ENCODE peak calls at places on chromosomes 1 and 21, in five cellular contexts. Y is fibroblast of lung, I is A549, H is endodermal cell, O is uterus. W is an unnamed sample. For H3K4me1, the result is how much of the 10 kb centered on the place peaks cover.

GRCh38 chr1:169949139-169949538 is 55.4 kb upstream of the SCYL3 start:
- DNase-seq in H (no peak), O (no peak), Y (peak), I (no peak), W (no peak)

GRCh38 chr1:209585672-209586071 is 2.2 kb downstream of the CAMK1G start:
- DNase-seq in O (no peak), I (no peak), Y (peak), H (peak), W (peak)

GRCh38 chr1:62337785-62338631 is 18.8 kb upstream of the KANK4 start:
- DNase-seq in Y (peak), I (no peak), O (no peak), H (peak), W (no peak)

GRCh38 chr1:21175670-21176581 is 771 bp downstream of the EIF4G3 start:
- DNase-seq in O (peak), H (peak), Y (no peak), I (peak), W (peak)

GRCh38 chr1:47978486-47978885 is 18.7 kb downstream of the TRABD2B start:
- DNase-seq in O (no peak), H (no peak), Y (no peak), I (no peak), W (no peak)

GRCh38 chr1:85334962-85335361 is 58.5 kb upstream of the BCL10 start:
- DNase-seq in Y (peak), O (no peak), H (no peak), I (no peak), W (no peak)

GRCh38 chr1:25958475-25958874 is 39.4 kb downstream of the PAFAH2 start:
- DNase-seq in O (no peak), I (no peak), H (no peak), Y (peak), W (no peak)

GRCh38 chr1:10601342-10602060 is 126.8 kb downstream of the PEX14 start:
- DNase-seq in I (no peak), O (no peak), Y (no peak), H (no peak), W (no peak)

GRCh38 chr1:214362188-214362882 is 81.4 kb downstream of the SMYD2 start:
- DNase-seq in Y (peak), I (no peak), O (no peak), H (peak), W (no peak)

GRCh38 chr1:238489006-238489405 is 598.3 kb upstream of the ZP4 start:
- DNase-seq in I (no peak), H (no peak), Y (peak), O (no peak), W (no peak)

GRCh38 chr1:240363315-240363714 is 248.6 kb downstream of the GREM2 start:
- DNase-seq in O (no peak), Y (no peak), H (peak), I (no peak), W (no peak)

GRCh38 chr1:30670195-30671060 is 53.0 kb downstream of the MATN1 start:
- DNase-seq in Y (peak), H (peak), I (no peak), O (peak), W (no peak)

GRCh38 chr1:67760030-67760821 is 73.0 kb downstream of the GNG12 start:
- DNase-seq in I (peak), Y (peak), O (peak), H (peak), W (peak)

GRCh38 chr1:223363057-223363855 is 720 bp downstream of the SUSD4 start:
- DNase-seq in O (no peak), I (peak), H (peak), Y (peak), W (peak)

GRCh38 chr1:97385536-97385935 is 535.3 kb downstream of the DPYD start:
- DNase-seq in O (no peak), I (no peak), H (peak), Y (peak), W (no peak)

GRCh38 chr21:16241500-16241963 is 511.8 kb downstream of the USP25 start:
- DNase-seq in H (peak), Y (no peak), I (peak), O (no peak), W (no peak)

GRCh38 chr1:239803666-239804228 is 287.9 kb upstream of the FMN2 start:
- DNase-seq in O (no peak), I (no peak), H (no peak), Y (no peak), W (no peak)

GRCh38 chr1:155729031-155729898 is 40.4 kb downstream of the DAP3 start:
- DNase-seq in Y (peak), H (peak), I (peak), O (peak), W (peak)

GRCh38 chr1:51736702-51737101 is 119.8 kb downstream of the OSBPL9 start:
- DNase-seq in I (no peak), Y (peak), H (no peak), O (peak), W (no peak)

GRCh38 chr1:219261454-219261853 is 87.8 kb downstream of the LYPLAL1 start:
- DNase-seq in O (no peak), I (no peak), H (no peak), Y (no peak), W (no peak)

GRCh38 chr1:229563241-229563640 is 4.7 kb upstream of the ABCB10 start:
- DNase-seq in H (peak), Y (no peak), I (no peak), O (no peak), W (no peak)

GRCh38 chr1:167439301-167439988 is 78.9 kb downstream of the CD247 start:
- DNase-seq in I (peak), Y (peak), O (no peak), H (peak), W (peak)

GRCh38 chr21:46227811-46228344 is 696 bp downstream of the LSS start:
- DNase-seq in H (peak), O (no peak), I (no peak), Y (no peak), W (no peak)

GRCh38 chr1:38486115-38486514 is 373.5 kb downstream of the RRAGC start:
- DNase-seq in Y (no peak), I (no peak), O (no peak), H (peak), W (no peak)

GRCh38 chr1:84939151-84939550 is 46.1 kb upstream of the LPAR3 start:
- DNase-seq in I (no peak), O (no peak), Y (peak), H (no peak), W (no peak)

GRCh38 chr1:2557146-2558029 is 1.2 kb downstream of the TNFRSF14 start:
- DNase-seq in H (no peak), Y (no peak), I (no peak), O (no peak), W (no peak)
- TF ChIP-seq CTCF in H (no peak), Y (no peak), I (no peak), O (no peak), W (no peak)

DNA sequence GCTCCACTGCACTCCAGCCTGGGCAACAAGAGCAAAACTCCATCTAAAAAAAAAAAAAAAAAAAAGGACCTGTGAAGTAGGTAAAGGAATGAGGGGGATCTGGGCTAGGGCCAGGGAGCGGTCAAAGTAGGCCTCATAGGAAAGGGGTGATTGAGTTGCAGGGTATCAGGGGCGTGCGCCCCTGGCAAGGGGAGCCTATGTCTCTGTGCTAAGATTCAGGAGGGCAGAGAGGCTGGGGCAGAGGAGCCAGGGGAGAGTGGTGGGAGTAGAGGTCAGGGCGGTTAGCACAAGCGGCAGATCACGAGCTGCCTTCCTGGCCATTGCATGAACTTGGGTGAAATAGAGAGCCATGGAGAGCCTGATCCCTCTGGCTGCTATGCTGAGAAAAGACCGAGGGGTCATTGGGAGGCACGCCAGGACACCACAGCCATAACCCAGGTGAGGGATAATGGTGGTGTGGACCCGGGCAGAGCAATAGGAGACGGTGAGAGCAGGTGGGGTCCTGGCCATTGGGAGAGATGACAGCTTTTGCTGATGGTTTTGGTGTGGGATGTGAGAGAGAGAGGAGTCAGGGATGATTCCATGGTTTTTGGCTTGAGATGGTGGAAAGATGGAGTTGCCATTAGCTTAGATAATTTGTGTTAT is 30.6 kb upstream of the CSF1 start:
- DNase-seq in Y (no peak), H (no peak), O (no peak), I (no peak), W (no peak)
- H3K4me1 ChIP-seq in Y (under half), H (under half), O (under half), I (half or more), W (under half)

GRCh38 chr1:193059282-193060225 is at the start of the genes RO60 and UCHL5:
- DNase-seq in O (peak), I (peak), H (peak), Y (peak), W (peak)
- TF ChIP-seq CTCF in O (no peak), I (no peak), H (no peak), Y (no peak), W (peak)

GRCh38 chr1:111622166-111622565 is 2.6 kb downstream of the RAP1A start:
- DNase-seq in H (no peak), I (no peak), Y (no peak), O (no peak), W (no peak)

GRCh38 chr1:111629190-111629954 is 9.8 kb downstream of the RAP1A start:
- DNase-seq in O (no peak), Y (no peak), H (no peak), I (no peak), W (no peak)

GRCh38 chr1:111624382-111624781 is 4.8 kb downstream of the RAP1A start:
- DNase-seq in I (no peak), H (no peak), Y (no peak), O (no peak), W (no peak)

GRCh38 chr1:111628153-111628552 is 8.6 kb downstream of the RAP1A start:
- DNase-seq in O (no peak), H (no peak), Y (peak), I (no peak), W (no peak)

DNA sequence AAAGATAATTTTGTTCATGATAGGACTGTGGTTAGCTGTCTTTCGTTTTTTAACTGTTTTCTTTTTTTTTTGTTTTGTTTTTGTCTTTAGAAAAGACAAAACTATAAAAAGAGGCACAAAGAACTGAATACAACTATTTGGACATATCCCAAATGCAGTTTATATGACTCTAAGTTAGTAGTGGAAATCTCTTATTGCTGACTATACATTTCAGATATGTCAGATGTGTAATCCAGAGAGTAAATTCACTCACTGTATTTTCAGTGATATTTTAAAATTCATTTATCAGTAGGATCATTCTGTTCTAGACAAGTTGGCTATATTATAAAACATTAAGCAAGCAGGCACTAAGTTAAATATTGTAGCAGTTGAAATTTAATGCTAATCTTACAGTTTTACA is 5.7 kb downstream of the RAP1A start:
- DNase-seq in Y (no peak), I (no peak), O (no peak), H (no peak), W (no peak)
- H3K4me1 ChIP-seq in Y (under half), I (under half), O (under half), H (under half), W (under half)